ENCODE peak calls at places on chromosome 4, in six cellular contexts. C, Y, K, Z, W and P are unnamed samples.

GRCh38 chr4:15870079-15870478 is 68.5 kb downstream of the FGFBP1 start:
- DNase-seq in C (no peak), Y (no peak), K (no peak), Z (no peak), W (no peak), P (no peak)

GRCh38 chr4:122666527-122667245 is 45.8 kb upstream of the IL21 start:
- DNase-seq in C (peak; percentile 89), Y (no peak), K (no peak), Z (peak; percentile 97), W (peak; percentile 96), P (no peak)

GRCh38 chr4:125741825-125742452 is 427.2 kb downstream of the FAT4 start:
- DNase-seq in C (peak; percentile 65), Y (no peak), K (peak; percentile 7), Z (peak; percentile 43), W (no peak), P (no peak)

GRCh38 chr4:113738251-113738650 is 23.3 kb downstream of the CAMK2D start:
- DNase-seq in C (peak; percentile 79), Y (no peak), K (no peak), Z (peak; percentile 83), W (no peak), P (no peak)

GRCh38 chr4:168731706-168732414 is 235.0 kb downstream of the PALLD start:
- DNase-seq in C (no peak), Y (no peak), K (no peak), Z (no peak), W (no peak), P (no peak)

GRCh38 chr4:97139796-97140195 is 1003.5 kb downstream of the STPG2 start:
- DNase-seq in C (no peak), Y (no peak), K (no peak), Z (no peak), W (no peak), P (no peak)

GRCh38 chr4:181684310-181684709 is 558.9 kb upstream of the TENM3 start:
- DNase-seq in C (peak; percentile 61), Y (no peak), K (no peak), Z (peak; percentile 87), W (no peak), P (no peak)

GRCh38 chr4:71468086-71468485 is 129.3 kb downstream of the SLC4A4 start:
- DNase-seq in C (no peak), Y (no peak), K (no peak), Z (peak; percentile 23), W (no peak), P (no peak)

DNA sequence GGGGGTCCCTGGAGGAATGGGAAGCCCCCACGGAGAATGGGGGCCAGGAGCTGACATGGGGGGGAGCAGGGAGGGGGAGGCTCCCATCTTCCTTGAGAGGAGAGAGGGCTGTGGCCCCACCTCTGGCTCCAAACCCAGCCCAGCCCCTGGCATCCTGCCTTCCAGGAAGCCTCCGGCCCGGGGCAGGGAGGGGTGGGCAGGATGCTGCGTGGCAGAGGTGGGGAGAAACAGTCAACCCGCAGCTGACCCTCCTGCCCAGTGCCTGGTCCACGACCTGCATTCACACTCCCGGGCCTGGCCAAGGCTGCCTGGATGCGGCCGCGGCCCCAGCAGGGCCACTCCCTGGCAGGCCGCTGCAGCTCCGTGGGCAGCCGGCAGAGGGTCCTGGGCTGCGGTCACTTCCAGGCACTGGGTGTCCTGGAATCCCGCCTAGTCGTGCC is 39.0 kb downstream of the CPLX1 start:
- DNase-seq in C (no peak), Y (no peak), K (no peak), Z (no peak), W (no peak), P (no peak)
- TF ChIP-seq CTCF in C (peak; percentile 20), Y (no peak), K (no peak), Z (peak; percentile 17), W (no peak), P (no peak)

GRCh38 chr4:107037188-107037587 is 1.1 kb upstream of the DKK2 start:
- DNase-seq in C (peak; percentile 53), Y (no peak), K (no peak), Z (peak; percentile 2), W (no peak), P (peak; percentile 72)
- TF ChIP-seq CTCF in C (peak; percentile 73), Y (no peak), K (no peak), Z (peak; percentile 44), W (peak; percentile 71), P (no peak)

DNA sequence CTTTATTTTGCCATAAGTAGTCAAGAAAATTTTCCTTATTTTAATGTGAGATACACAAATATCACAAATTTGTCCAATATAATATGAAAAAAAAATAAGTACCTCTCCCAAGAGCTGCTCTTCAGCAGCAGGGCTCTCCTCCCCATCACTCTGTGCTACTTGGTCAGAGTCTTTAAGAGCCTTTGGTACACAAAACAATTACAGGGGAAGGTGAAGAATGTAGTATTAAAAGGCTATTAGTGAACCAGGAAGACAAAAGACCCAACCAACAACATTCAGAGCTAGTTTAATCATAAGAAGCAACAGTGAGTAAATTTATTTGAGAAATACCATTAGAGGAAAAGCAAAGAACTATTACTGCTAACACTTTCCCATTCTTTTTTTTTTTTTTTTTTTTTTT is 29.4 kb downstream of the SEC31A start:
- DNase-seq in C (no peak), Y (no peak), K (no peak), Z (no peak), W (no peak), P (no peak)
- TF ChIP-seq CTCF in C (no peak), Y (no peak), K (no peak), Z (no peak), W (no peak), P (no peak)

DNA sequence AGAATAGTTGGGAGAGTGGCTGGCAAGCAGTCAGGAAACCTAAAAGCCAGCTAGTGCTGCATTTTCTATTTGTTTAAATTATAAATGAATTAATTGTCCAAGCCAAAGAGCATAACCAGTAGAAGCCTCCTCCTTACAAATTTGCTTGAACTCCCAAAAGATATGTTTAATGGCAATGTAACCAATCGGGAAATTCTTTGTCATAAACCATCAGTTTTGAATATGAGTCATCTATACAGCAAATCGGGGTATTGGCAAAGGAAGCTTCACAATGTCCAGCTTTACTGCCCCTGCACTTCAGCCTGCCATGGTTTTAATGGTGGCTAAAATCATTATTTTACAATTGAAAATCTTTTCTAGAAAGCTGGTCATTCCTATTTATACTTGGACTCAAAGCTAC is 216.6 kb downstream of the SHROOM3 start:
- DNase-seq in C (no peak), Y (no peak), K (no peak), Z (peak; percentile 53), W (no peak), P (no peak)
- TF ChIP-seq CTCF in C (no peak), Y (no peak), K (no peak), Z (no peak), W (no peak), P (no peak)